ENCODE peak calls at places on chromosomes 6 and 20, in ten cellular contexts. Z is HCT116; F is PC-3; Q is tibial nerve; V is CD8-positive, alpha-beta T cell; A is GM10248; M is IMR-90; K is lung; H is Calu3; E is epithelial cell of esophagus. Y is an unnamed sample.

GRCh38 chr20:48638546-48638945 is 189.3 kb downstream of the PREX1 start:
- DNase-seq in Z (peak; percentile 16), F (peak; percentile 59), Q (no peak), V (no peak), A (no peak), M (peak; percentile 51), K (no peak), H (peak; percentile 61), E (no peak), Y (peak; percentile 15)

GRCh38 chr20:38935285-38935684 is 9.1 kb downstream of the FAM83D start:
- DNase-seq in Z (no peak), F (peak; percentile 41), Q (no peak), V (no peak), A (no peak), M (no peak), K (no peak), H (peak; percentile 44), E (peak; percentile 55), Y (no peak)

GRCh38 chr6:33974030-33974429 is 170.2 kb upstream of the MLN start:
- DNase-seq in Z (no peak), F (peak; percentile 5), Q (no peak), V (no peak), A (no peak), M (no peak), K (no peak), H (no peak), E (no peak), Y (no peak)

GRCh38 chr6:35237466-35237865 is 22.1 kb upstream of the ZNF76 start:
- DNase-seq in Z (no peak), F (no peak), Q (no peak), V (no peak), A (no peak), M (no peak), K (no peak), H (no peak), E (no peak), Y (no peak)

GRCh38 chr20:17680128-17680835 is 1.8 kb downstream of the RRBP1 start:
- DNase-seq in Z (no peak), F (peak; percentile 80), Q (no peak), V (no peak), A (no peak), M (peak; percentile 71), K (peak; percentile 75), H (peak; percentile 17), E (peak; percentile 68), Y (no peak)

GRCh38 chr20:34516874-34517542 is 786 bp downstream of the DYNLRB1 start:
- DNase-seq in Z (no peak), F (peak; percentile 4), Q (no peak), V (peak; percentile 18), A (peak; percentile 54), M (no peak), K (no peak), H (peak; percentile 33), E (peak; percentile 37), Y (no peak)

GRCh38 chr6:121959501-121959900 is 440.0 kb upstream of the HSF2 start:
- DNase-seq in Z (no peak), F (no peak), Q (no peak), V (no peak), A (no peak), M (no peak), K (no peak), H (no peak), E (no peak), Y (no peak)

GRCh38 chr20:50187403-50188051 is 3.1 kb upstream of the CEBPB start:
- DNase-seq in Z (no peak), F (peak; percentile 48), Q (no peak), V (no peak), A (no peak), M (peak; percentile 59), K (peak; percentile 48), H (peak; percentile 51), E (peak; percentile 68), Y (no peak)

GRCh38 chr6:33407132-33407718 is 3.6 kb upstream of the PHF1 start:
- DNase-seq in Z (no peak), F (peak; percentile 48), Q (no peak), V (no peak), A (no peak), M (peak; percentile 69), K (no peak), H (no peak), E (peak; percentile 63), Y (no peak)

GRCh38 chr6:132491303-132491702 is 21.6 kb downstream of the STX7 start:
- DNase-seq in Z (no peak), F (no peak), Q (no peak), V (no peak), A (no peak), M (peak; percentile 52), K (no peak), H (no peak), E (peak; percentile 64), Y (no peak)

GRCh38 chr20:2402271-2402980 is 21.7 kb downstream of the TGM6 start:
- DNase-seq in Z (peak; percentile 34), F (peak; percentile 66), Q (no peak), V (no peak), A (peak; percentile 26), M (peak; percentile 51), K (no peak), H (peak; percentile 16), E (peak; percentile 89), Y (no peak)

GRCh38 chr6:137518584-137518983 is 24.4 kb upstream of the OLIG3 start:
- DNase-seq in Z (no peak), F (no peak), Q (no peak), V (no peak), A (no peak), M (no peak), K (no peak), H (no peak), E (no peak), Y (no peak)

GRCh38 chr6:107786179-107786578 is 37.9 kb downstream of the SCML4 start:
- DNase-seq in Z (no peak), F (no peak), Q (no peak), V (no peak), A (no peak), M (no peak), K (no peak), H (no peak), E (no peak), Y (no peak)

GRCh38 chr6:119267506-119267905 is 82.1 kb downstream of the MAN1A1 start:
- DNase-seq in Z (no peak), F (no peak), Q (no peak), V (no peak), A (no peak), M (no peak), K (no peak), H (no peak), E (no peak), Y (no peak)

DNA sequence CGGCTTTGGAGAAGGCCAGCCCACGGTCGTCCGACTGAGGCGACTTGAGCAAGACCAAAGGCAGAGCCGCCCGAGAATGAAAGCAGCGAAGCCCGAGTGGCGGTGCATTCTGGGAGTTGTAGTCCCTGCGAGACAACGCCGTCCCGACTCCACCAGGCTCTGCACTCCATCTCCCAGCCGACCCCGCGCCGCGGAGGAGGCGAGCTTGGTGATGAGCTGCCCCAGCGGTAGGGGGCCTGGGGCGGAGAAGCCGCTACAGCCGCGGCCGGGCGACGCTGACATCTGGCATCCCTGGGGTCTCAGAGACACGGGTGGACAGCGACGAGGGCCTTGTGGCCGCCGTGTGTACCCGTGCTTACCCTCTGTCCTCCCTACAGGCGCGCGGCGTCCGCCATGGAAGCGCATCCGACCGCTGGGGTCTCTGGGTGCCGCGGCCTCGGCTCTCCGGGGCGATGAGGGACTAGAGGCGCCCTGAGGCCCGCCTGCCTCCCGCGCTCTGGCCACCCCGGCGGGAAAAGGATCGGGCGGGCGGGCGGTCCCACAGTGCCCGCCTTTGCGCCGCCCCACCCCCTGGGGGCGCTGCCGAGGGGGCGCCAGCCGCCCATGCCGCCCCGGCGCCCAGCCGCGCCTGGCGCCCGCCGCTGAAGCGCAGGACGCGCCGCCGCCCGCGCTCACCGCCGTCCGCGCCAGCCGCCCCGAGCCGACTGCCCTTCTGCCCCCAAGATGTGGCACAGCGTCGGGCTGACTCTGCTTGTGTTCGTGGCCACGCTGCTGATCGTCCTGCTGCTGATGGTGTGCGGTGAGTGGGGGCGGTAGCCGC is at the start of gene SMIM13:
- DNase-seq in Z (peak; percentile 96), F (peak; percentile 98), Q (peak; percentile 93), V (peak; percentile 90), A (peak; percentile 97), M (peak; percentile 98), K (peak; percentile 98), H (peak; percentile 93), E (peak; percentile 98), Y (peak; percentile 94)
- TF ChIP-seq CTCF in Z (peak; percentile 31), F (peak; percentile 45), Q (peak; percentile 72), V (peak; percentile 75), A (peak; percentile 64), M (peak; percentile 61), K (peak; percentile 10), H (peak; percentile 39), E (peak; percentile 32), Y (peak; percentile 31)

DNA sequence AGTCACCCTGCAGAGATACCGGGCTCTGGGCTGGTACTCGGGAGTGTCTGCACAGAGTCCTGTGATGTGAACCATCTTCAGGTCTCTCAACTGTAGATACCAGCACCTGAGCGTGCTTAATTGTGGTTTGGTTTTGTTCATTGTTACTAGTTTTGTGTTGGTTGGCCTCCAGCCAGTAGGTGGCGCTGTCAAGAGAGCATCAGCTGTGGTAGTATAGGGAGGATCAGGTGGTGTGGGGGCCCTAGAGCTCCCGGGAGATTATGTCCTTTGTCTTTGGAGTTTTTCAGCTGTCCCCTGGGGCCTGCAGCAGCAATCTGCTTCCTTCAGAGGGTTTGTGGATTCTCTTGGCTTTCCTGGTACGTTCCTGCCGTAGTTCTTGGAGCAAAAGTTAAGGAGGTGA is 67.9 kb downstream of the CDYL start:
- DNase-seq in Z (no peak), F (no peak), Q (no peak), V (no peak), A (no peak), M (no peak), K (no peak), H (no peak), E (no peak), Y (no peak)
- TF ChIP-seq CTCF in Z (peak; percentile 44), F (peak; percentile 71), Q (no peak), V (no peak), A (peak; percentile 24), M (no peak), K (no peak), H (no peak), E (peak; percentile 34), Y (peak; percentile 49)

GRCh38 chr6:68339488-68339887 is 295.6 kb upstream of the ADGRB3 start:
- DNase-seq in Z (no peak), F (no peak), Q (no peak), V (no peak), A (no peak), M (no peak), K (no peak), H (no peak), E (peak; percentile 4), Y (no peak)

DNA sequence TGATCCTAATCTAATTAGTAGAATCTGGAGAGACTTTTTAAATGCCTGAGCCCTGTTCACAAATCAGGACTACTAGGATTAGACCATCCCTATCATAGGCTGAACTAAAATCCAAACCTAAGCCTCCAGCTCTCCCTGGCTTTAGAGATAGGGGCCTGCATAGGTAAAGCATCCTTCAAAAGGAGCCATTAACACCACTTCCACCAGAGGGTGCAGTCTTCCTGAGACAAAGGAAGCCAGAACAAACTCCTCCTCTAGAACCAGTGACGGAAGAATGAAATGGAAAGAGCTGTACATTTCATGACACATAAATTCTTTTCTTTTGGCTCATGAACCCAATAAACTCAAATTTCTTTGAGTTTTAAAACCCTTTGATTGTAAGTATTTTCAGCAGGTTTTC is 291.2 kb upstream of the ADGRB3 start:
- DNase-seq in Z (no peak), F (peak; percentile 83), Q (no peak), V (no peak), A (no peak), M (peak; percentile 0), K (no peak), H (peak; percentile 3), E (peak; percentile 58), Y (peak; percentile 2)
- TF ChIP-seq CTCF in Z (peak; percentile 24), F (peak; percentile 81), Q (peak; percentile 25), V (no peak), A (peak; percentile 10), M (no peak), K (no peak), H (no peak), E (peak; percentile 60), Y (peak; percentile 52)

GRCh38 chr6:42929088-42929927 is at the start of gene CNPY3:
- DNase-seq in Z (peak; percentile 98), F (peak; percentile 97), Q (peak; percentile 86), V (peak; percentile 92), A (peak; percentile 90), M (peak; percentile 98), K (peak; percentile 94), H (peak; percentile 97), E (peak; percentile 97), Y (peak; percentile 98)
- TF ChIP-seq CTCF in Z (no peak), F (no peak), Q (no peak), V (no peak), A (no peak), M (no peak), K (no peak), H (no peak), E (no peak), Y (no peak)

Y was measured in GM12864.